ENCODE peak calls at places on chromosomes 11 and 22, in six cellular contexts. M is progenitor cell of endocrine pancreas, I is AG09309, C is WTC11, Y is adrenal gland, V is fibroblast of lung. O is an unnamed sample.

GRCh38 chr11:83566948-83567347 is 280.8 kb upstream of the CCDC90B start:
- DNase-seq in Y (no peak), V (peak), I (peak), C (no peak), M (no peak), O (peak)

GRCh38 chr11:65172600-65172999 is 2.6 kb downstream of the SPDYC start:
- DNase-seq in Y (no peak), V (no peak), M (no peak), C (no peak), I (no peak), O (no peak)

GRCh38 chr11:2259466-2259830 is 10.9 kb downstream of the ASCL2 start:
- DNase-seq in Y (no peak), I (no peak), M (no peak), V (no peak), C (no peak), O (no peak)

GRCh38 chr11:57133616-57134015 is 48.1 kb upstream of the LRRC55 start:
- DNase-seq in M (no peak), Y (no peak), I (no peak), V (no peak), C (no peak), O (no peak)

GRCh38 chr11:7637447-7638157 is 35.7 kb downstream of the CYB5R2 start:
- DNase-seq in V (peak), M (no peak), C (no peak), I (peak), Y (no peak), O (peak)

GRCh38 chr22:35334010-35334409 is 34.3 kb downstream of the TOM1 start:
- DNase-seq in I (no peak), Y (no peak), C (no peak), M (no peak), V (no peak), O (no peak)

GRCh38 chr22:41563051-41563711 is 2.4 kb downstream of the CSDC2 start:
- DNase-seq in I (no peak), Y (peak), V (peak), M (no peak), C (no peak), O (peak)

GRCh38 chr22:39012525-39013516 is 1.2 kb upstream of the APOBEC3C start:
- DNase-seq in V (no peak), I (no peak), M (no peak), C (no peak), Y (no peak), O (no peak)

GRCh38 chr22:38700271-38700788 is 413 bp downstream of the JOSD1 start:
- DNase-seq in I (no peak), Y (peak), M (no peak), C (peak), V (no peak), O (peak)

GRCh38 chr22:45199723-45200122 is 36.0 kb downstream of the NUP50 start:
- DNase-seq in Y (peak), I (no peak), V (no peak), M (no peak), C (no peak), O (no peak)

GRCh38 chr22:30212996-30213441 is 33.5 kb downstream of the LIF start:
- DNase-seq in V (no peak), M (no peak), Y (peak), C (no peak), I (no peak), O (no peak)

GRCh38 chr11:2122222-2122906 is 16.8 kb downstream of the IGF2 start:
- DNase-seq in V (peak), M (peak), C (no peak), I (peak), Y (no peak), O (peak)

GRCh38 chr22:50548046-50548912 is 2.6 kb downstream of the KLHDC7B start:
- DNase-seq in M (no peak), C (no peak), I (no peak), Y (no peak), V (no peak), O (no peak)

GRCh38 chr11:133619973-133620372 is 87.7 kb upstream of the OPCML start:
- DNase-seq in I (no peak), C (no peak), V (no peak), Y (no peak), M (no peak), O (no peak)

GRCh38 chr11:27281740-27282139 is 81.3 kb downstream of the CCDC34 start:
- DNase-seq in C (no peak), Y (no peak), I (no peak), M (no peak), V (no peak), O (no peak)

GRCh38 chr11:104873252-104873651 is 25.0 kb downstream of the CASP12 start:
- DNase-seq in V (no peak), C (peak), I (no peak), M (no peak), Y (no peak), O (no peak)
- TF ChIP-seq CTCF in V (peak), C (no peak), I (no peak), M (no peak), Y (no peak), O (no peak)

DNA sequence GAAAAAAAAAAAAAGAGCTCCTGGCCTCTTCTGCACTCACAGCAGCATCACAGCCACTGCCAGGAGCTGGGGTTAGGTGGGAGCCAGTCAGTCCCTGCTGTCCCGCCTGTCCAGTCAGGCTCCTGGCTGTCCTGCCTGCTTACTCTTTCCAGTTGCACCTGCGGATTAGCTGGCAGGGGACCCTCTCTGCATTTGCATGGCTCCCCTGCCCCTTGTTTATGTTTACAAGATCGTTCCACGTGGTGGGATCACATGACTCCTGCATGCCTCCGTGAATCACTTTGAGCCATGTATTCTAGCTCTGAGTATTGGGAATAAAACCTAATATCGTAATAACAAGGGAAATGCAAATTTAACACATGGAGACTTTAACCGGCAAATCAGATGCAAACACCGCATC is 36.8 kb upstream of the A4GALT start:
- DNase-seq in Y (no peak), C (peak), I (no peak), V (peak), M (no peak), O (no peak)
- TF ChIP-seq CTCF in Y (no peak), C (no peak), I (no peak), V (no peak), M (no peak), O (no peak)

GRCh38 chr11:46238078-46238966 is 39.1 kb upstream of the CREB3L1 start:
- DNase-seq in C (peak), I (no peak), M (peak), V (peak), Y (peak), O (no peak)
- TF ChIP-seq CTCF in C (no peak), I (no peak), M (peak), V (no peak), Y (no peak), O (no peak)

GRCh38 chr22:47011131-47011854 is 248.8 kb downstream of the TBC1D22A start:
- DNase-seq in Y (no peak), M (no peak), C (no peak), I (no peak), V (no peak), O (no peak)

GRCh38 chr22:47014946-47015345 is 252.5 kb downstream of the TBC1D22A start:
- DNase-seq in V (no peak), I (no peak), M (no peak), C (no peak), Y (no peak), O (no peak)

GRCh38 chr22:47013861-47014635 is 251.6 kb downstream of the TBC1D22A start:
- DNase-seq in V (no peak), M (no peak), Y (no peak), C (no peak), I (no peak), O (no peak)

GRCh38 chr22:47014636-47014930 is 252.1 kb downstream of the TBC1D22A start:
- DNase-seq in C (no peak), V (no peak), I (no peak), M (no peak), Y (no peak), O (no peak)

GRCh38 chr22:47012589-47013365 is 250.3 kb downstream of the TBC1D22A start:
- DNase-seq in V (peak), C (no peak), Y (no peak), M (no peak), I (peak), O (no peak)
- TF ChIP-seq CTCF in V (peak), C (peak), Y (no peak), M (peak), I (no peak), O (no peak)

DNA sequence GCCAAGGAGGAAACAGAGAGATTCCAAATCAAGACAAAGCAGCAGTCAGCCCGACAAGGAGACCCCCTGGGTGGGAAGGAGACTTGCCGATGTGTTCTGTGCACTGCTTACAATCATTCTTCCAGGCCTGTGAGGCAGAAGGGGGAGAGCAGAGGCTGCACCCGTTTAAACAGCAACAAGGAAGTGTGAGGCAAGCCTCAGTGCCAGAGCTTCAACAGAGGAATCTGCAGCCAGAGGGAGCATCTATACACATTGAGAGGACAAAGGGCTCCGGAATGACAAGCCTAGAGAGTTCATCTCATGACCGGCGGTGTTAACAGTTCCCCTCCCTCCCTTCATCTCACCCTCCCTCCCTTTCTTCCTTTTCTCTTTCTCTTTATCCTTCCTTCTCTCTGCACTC is 121.2 kb downstream of the NXPE2 start:
- DNase-seq in Y (no peak), M (no peak), V (no peak), I (no peak), C (peak), O (no peak)
- TF ChIP-seq CTCF in Y (no peak), M (no peak), V (no peak), I (no peak), C (no peak), O (no peak)

GRCh38 chr22:29197096-29197495 is 8.6 kb upstream of the EMID1 start:
- DNase-seq in C (no peak), V (no peak), I (no peak), Y (no peak), M (no peak), O (no peak)

GRCh38 chr22:29190915-29191314 is 14.8 kb upstream of the EMID1 start:
- DNase-seq in C (no peak), Y (no peak), M (no peak), V (no peak), I (no peak), O (no peak)

GRCh38 chr22:29195118-29195963 is 10.4 kb upstream of the EMID1 start:
- DNase-seq in V (no peak), C (no peak), M (no peak), Y (no peak), I (no peak), O (no peak)

GRCh38 chr22:29195964-29196666 is 9.6 kb upstream of the EMID1 start:
- DNase-seq in M (no peak), Y (no peak), C (no peak), I (no peak), V (no peak), O (no peak)

DNA sequence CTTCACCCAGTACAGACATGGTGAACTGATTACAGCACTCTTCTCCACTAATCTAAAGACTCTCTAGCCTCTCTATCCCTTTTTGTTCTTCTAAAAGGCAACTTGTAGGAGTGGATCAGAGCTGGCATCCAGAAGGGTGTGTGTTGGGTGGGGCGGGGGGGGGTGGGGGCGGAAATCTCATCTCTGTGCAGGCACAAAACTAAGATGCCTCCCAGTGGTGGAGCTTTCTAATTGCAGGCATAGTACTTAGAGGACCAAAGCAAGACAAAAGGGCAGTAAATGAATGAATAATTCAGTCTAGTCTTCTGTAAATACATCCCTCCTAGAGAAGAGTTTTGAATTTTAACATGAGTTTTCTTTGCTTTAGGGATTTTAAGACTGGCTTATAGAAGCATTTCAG is 11.4 kb upstream of the EMID1 start:
- DNase-seq in I (no peak), Y (no peak), M (no peak), V (no peak), C (no peak), O (no peak)
- TF ChIP-seq CTCF in I (peak), Y (no peak), M (peak), V (no peak), C (no peak), O (no peak)

GRCh38 chr22:31970490-31971444 is 26.4 kb downstream of the YWHAH start:
- DNase-seq in Y (peak), C (peak), I (no peak), V (peak), M (peak), O (peak)

GRCh38 chr22:31973739-31974138 is 29.4 kb downstream of the YWHAH start:
- DNase-seq in V (no peak), C (no peak), M (no peak), I (no peak), Y (no peak), O (no peak)

GRCh38 chr22:31972180-31972579 is 27.8 kb downstream of the YWHAH start:
- DNase-seq in C (no peak), I (no peak), Y (no peak), V (no peak), M (no peak), O (no peak)

GRCh38 chr22:31968022-31968421 is 23.7 kb downstream of the YWHAH start:
- DNase-seq in I (no peak), C (no peak), Y (no peak), M (no peak), V (no peak), O (no peak)

DNA sequence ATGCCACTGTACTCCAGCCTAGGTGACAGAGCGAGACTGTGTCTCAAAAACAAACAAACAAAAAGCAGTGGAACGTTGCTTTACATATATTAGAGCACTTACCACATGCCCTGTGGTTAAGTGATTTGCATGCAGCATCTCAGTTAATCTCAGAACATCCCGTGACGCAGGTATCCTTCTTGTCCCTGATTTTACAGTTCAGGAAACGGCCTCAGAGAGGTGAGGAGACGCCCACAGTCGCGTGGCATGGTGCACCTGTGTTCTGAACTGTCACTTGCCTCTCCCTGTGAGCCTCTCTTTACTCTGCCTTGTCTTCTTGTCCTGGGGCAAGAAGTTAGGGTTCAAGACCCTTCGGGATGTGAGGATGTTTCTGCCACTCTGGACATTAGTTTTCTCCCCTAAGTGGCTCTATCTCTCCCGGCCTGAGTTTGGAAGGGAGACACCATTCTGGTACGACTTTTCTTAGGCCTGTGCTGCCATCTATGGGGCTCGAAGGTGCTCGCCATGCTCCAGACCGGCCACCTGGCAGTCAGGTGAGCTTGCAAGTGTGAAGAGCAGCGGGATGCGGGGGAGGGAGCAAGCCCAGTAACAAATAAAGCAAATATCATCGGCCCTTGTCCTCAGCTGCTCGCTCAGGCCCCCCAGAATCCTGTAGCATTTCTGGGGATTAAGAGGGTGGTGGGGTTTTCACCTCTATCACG is 25.6 kb downstream of the YWHAH start:
- DNase-seq in I (no peak), V (peak), C (peak), M (peak), Y (peak), O (peak)
- TF ChIP-seq CTCF in I (peak), V (peak), C (no peak), M (peak), Y (peak), O (peak)

GRCh38 chr22:19434829-19435580 is 2.7 kb downstream of the MRPL40 start:
- DNase-seq in C (no peak), M (no peak), V (no peak), Y (no peak), I (no peak), O (no peak)

GRCh38 chr22:19431641-19432091 is at the start of gene HIRA:
- DNase-seq in I (no peak), M (peak), Y (peak), C (peak), V (peak), O (peak)

GRCh38 chr22:19429950-19430889 is 1.3 kb downstream of the HIRA start:
- DNase-seq in M (no peak), Y (peak), V (peak), I (no peak), C (no peak), O (peak)

GRCh38 chr22:19432092-19432844 is at the start of gene MRPL40:
- DNase-seq in I (peak), V (peak), M (peak), Y (peak), C (peak), O (peak)

GRCh38 chr22:19430890-19431541 is 517 bp downstream of the HIRA start:
- DNase-seq in I (no peak), C (peak), M (peak), Y (peak), V (peak), O (peak)
- TF ChIP-seq CTCF in I (peak), C (no peak), M (peak), Y (peak), V (peak), O (no peak)

GRCh38 chr22:27032121-27032761 is 374.9 kb downstream of the MIAT start:
- DNase-seq in C (peak), M (no peak), I (no peak), Y (no peak), V (peak), O (peak)
- TF ChIP-seq CTCF in C (peak), M (peak), I (peak), Y (no peak), V (peak), O (no peak)